ENCODE peak calls at places on chromosomes 13 and 19, in four cellular contexts. E is PC-3, Q is hepatocyte, L is OCI-LY7. H is an unnamed sample. For H3K79me2, the result is how much of the 10 kb centered on the place peaks cover.

GRCh38 chr19:41192574-41193419 is at the start of gene CYP2S1:
- DNase-seq in E (peak), L (no peak), Q (peak), H (peak)

GRCh38 chr19:5271145-5271544 is 69.5 kb downstream of the PTPRS start:
- DNase-seq in E (peak), L (no peak), Q (no peak), H (peak)

GRCh38 chr13:27551563-27551962 is 68.8 kb downstream of the LNX2 start:
- DNase-seq in E (no peak), L (no peak), Q (peak), H (no peak)

GRCh38 chr13:102128216-102128800 is 273.5 kb downstream of the FGF14 start:
- DNase-seq in E (no peak), Q (no peak), L (no peak), H (peak)

GRCh38 chr19:17333611-17334413 is 843 bp downstream of the ANO8 start:
- DNase-seq in E (peak), L (peak), Q (peak), H (peak)

GRCh38 chr13:97015661-97016350 is 21.5 kb upstream of the OXGR1 start:
- DNase-seq in E (no peak), L (peak), Q (no peak), H (peak)

GRCh38 chr19:39531834-39532232 is 819 bp downstream of the EID2B start:
- DNase-seq in E (no peak), Q (no peak), L (no peak), H (peak)

GRCh38 chr13:33717775-33718174 is 100.2 kb upstream of the RFC3 start:
- DNase-seq in E (no peak), Q (no peak), L (no peak), H (peak)

GRCh38 chr13:46507978-46508377 is 45.0 kb upstream of the LRCH1 start:
- DNase-seq in E (no peak), Q (no peak), L (no peak), H (no peak)

GRCh38 chr13:90105276-90105675 is 1242.2 kb upstream of the MIR17HG start:
- DNase-seq in Q (no peak), L (no peak), E (peak), H (peak)

GRCh38 chr19:2575734-2576481 is 100.0 kb downstream of the GADD45B start:
- DNase-seq in E (no peak), Q (peak), L (no peak), H (peak)

GRCh38 chr13:95564091-95564490 is 11.6 kb downstream of the CLDN10 start:
- DNase-seq in Q (no peak), E (no peak), L (no peak), H (no peak)

GRCh38 chr19:44875666-44876418 is 15.2 kb upstream of the TOMM40 start:
- DNase-seq in E (peak), L (no peak), Q (no peak), H (no peak)

GRCh38 chr19:49856574-49857021 is 5.6 kb downstream of the PTOV1 start:
- DNase-seq in Q (no peak), E (no peak), L (no peak), H (no peak)

GRCh38 chr13:32135655-32136054 is 104.1 kb downstream of the FRY start:
- DNase-seq in Q (no peak), E (peak), L (no peak), H (peak)

GRCh38 chr13:105603283-105603682 is 932.2 kb downstream of the EFNB2 start:
- DNase-seq in E (no peak), L (no peak), Q (no peak), H (no peak)

GRCh38 chr19:57620673-57621348 is 6.8 kb downstream of the ZNF134 start:
- DNase-seq in E (no peak), L (no peak), Q (no peak), H (peak)

GRCh38 chr13:29593605-29594297 is 1.7 kb downstream of the SLC7A1 start:
- DNase-seq in E (no peak), Q (no peak), L (peak), H (no peak)

GRCh38 chr13:98315466-98315865 is 138.4 kb upstream of the RNF113B start:
- DNase-seq in E (no peak), L (no peak), Q (no peak), H (peak)

GRCh38 chr19:35262101-35262761 is 6.5 kb upstream of the USF2 start:
- DNase-seq in L (no peak), Q (peak), E (no peak), H (no peak)

GRCh38 chr13:27182844-27183497 is 11.4 kb upstream of the USP12 start:
- DNase-seq in L (no peak), E (peak), Q (peak), H (peak)

GRCh38 chr13:38950987-38951386 is 39.6 kb downstream of the STOML3 start:
- DNase-seq in L (no peak), E (no peak), Q (no peak), H (no peak)

GRCh38 chr13:26529441-26529840 is 28.0 kb upstream of the WASF3 start:
- DNase-seq in E (peak), L (peak), Q (peak), H (peak)

GRCh38 chr13:102707465-102707864 is 12.6 kb upstream of the METTL21C start:
- DNase-seq in L (no peak), E (peak), Q (no peak), H (peak)

GRCh38 chr19:17058236-17058635 is 17.0 kb downstream of the HAUS8 start:
- DNase-seq in L (no peak), E (no peak), Q (no peak), H (peak)

GRCh38 chr13:53189162-53189561 is 160.5 kb downstream of the OLFM4 start:
- DNase-seq in L (no peak), E (no peak), Q (no peak), H (no peak)

GRCh38 chr13:73767747-73768315 is 366.4 kb downstream of the KLF12 start:
- DNase-seq in L (peak), E (peak), Q (no peak), H (no peak)

GRCh38 chr13:98752111-98752941 is at the start of gene SLC15A1:
- DNase-seq in E (no peak), Q (peak), L (no peak), H (peak)

GRCh38 chr19:13670846-13671245 is 93.5 kb upstream of the MRI1 start:
- DNase-seq in Q (no peak), E (no peak), L (no peak), H (no peak)

GRCh38 chr19:19280561-19280960 is 7.5 kb upstream of the TM6SF2 start:
- DNase-seq in E (no peak), Q (no peak), L (no peak), H (peak)

GRCh38 chr19:45878043-45878794 is 7.7 kb downstream of the IRF2BP1 start:
- DNase-seq in Q (peak), E (peak), L (no peak), H (no peak)

GRCh38 chr19:32373614-32374295 is 28.3 kb downstream of the ZNF507 start:
- DNase-seq in Q (peak), L (no peak), E (peak), H (peak)

GRCh38 chr19:47190167-47190727 is 40.8 kb downstream of the BBC3 start:
- DNase-seq in L (no peak), Q (peak), E (peak), H (peak)
- H3K79me2 ChIP-seq in L (under half), Q (under half), E (under half), H (half or more)

DNA sequence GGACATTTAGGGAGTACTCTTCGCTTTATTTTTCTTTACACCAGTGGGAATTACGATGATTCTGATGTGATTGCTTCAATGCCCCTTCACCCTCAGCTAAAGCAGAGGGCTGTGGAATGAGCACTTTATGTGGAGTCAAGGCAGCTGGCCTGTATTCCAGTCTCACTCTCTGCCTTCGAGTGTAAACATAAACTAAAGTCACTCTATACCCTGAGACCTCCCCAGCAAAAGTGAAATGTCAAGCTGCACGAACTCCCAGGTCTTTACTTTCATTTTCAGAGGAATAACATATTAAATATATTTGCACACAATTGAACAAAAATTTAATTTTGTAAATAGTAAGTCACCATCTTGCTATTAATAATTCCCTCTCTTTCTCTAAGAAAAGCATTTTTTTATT is 557.1 kb downstream of the DACH1 start:
- DNase-seq in Q (no peak), E (no peak), L (no peak), H (no peak)
- H2AFZ ChIP-seq in Q (no peak), E (peak), L (no peak), H (no peak)

GRCh38 chr13:67298297-67298696 is 68.2 kb upstream of the PCDH9 start:
- DNase-seq in Q (no peak), L (no peak), E (no peak), H (no peak)

GRCh38 chr13:67299731-67300130 is 69.6 kb upstream of the PCDH9 start:
- DNase-seq in Q (no peak), L (no peak), E (peak), H (peak)

GRCh38 chr13:67303661-67304333 is 73.7 kb upstream of the PCDH9 start:
- DNase-seq in Q (no peak), L (no peak), E (peak), H (no peak)

GRCh38 chr13:67296511-67296910 is 66.4 kb upstream of the PCDH9 start:
- DNase-seq in Q (no peak), E (peak), L (no peak), H (peak)

DNA sequence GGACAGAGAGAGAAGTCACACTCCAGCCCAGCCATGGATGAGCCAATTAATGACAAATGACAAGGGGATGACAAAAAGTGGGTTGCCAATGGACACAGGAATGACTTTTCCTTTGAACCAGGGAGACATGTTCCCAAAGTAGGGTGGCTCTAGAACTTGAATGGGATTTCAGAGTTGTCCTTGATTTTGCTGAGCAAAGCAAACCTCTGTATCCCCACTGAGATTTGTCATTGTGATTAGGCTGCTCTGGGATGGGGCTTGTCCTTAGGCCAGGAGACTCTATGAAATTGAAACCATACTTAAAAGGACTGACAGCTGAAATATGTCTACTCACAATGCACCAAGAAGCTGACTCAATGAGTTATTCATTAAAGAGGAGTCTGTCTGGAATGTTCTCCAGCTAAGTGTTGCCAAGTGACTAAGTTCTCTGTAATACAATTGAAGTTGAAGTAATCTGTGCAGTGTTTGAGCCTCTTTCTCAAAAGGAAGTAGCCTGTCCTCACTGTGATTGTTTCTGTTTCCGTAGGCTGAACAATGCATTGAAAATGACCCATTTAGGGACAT is 69.0 kb upstream of the PCDH9 start:
- DNase-seq in L (no peak), Q (no peak), E (peak), H (peak)
- TF ChIP-seq EZH2phosphoT487 in L (no peak), Q (no peak), E (no peak), H (no peak)

DNA sequence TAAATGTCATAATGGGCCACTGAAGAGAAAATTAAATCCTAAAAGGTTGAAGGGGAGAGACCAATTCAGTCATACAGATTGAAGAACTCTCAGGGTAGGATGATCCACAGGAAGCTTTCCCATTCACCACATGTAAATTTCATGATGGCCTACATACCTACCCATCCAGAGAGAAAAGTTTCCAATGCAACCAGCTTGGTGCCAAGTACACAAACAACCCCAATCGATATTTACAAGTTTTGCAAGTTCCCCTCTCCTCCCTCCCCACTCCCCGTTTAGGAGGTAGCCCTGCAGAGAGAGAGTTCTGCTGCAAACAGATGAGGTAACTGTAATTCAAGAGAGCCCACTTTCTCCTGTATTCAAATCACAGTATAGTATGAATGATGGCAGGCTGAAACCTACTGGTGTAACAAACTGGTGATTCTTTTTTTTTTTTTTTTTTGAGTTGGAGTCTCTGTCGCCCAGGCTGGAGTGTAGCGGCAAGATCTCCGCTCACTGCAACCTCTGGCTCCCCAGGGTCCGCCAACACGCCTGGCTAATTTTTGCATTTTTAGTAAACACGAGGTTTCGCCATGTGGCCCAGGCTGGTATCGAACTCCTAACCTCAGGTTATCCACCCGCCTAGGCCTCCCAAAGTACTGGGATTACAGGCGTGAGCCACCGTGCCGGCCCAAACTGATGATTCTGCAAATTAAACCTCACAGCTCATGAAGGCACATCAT is 14.4 kb downstream of the FOXO1 start:
- DNase-seq in E (no peak), Q (no peak), L (peak), H (no peak)
- H3K79me2 ChIP-seq in E (under half), Q (half or more), L (half or more), H (under half)

DNA sequence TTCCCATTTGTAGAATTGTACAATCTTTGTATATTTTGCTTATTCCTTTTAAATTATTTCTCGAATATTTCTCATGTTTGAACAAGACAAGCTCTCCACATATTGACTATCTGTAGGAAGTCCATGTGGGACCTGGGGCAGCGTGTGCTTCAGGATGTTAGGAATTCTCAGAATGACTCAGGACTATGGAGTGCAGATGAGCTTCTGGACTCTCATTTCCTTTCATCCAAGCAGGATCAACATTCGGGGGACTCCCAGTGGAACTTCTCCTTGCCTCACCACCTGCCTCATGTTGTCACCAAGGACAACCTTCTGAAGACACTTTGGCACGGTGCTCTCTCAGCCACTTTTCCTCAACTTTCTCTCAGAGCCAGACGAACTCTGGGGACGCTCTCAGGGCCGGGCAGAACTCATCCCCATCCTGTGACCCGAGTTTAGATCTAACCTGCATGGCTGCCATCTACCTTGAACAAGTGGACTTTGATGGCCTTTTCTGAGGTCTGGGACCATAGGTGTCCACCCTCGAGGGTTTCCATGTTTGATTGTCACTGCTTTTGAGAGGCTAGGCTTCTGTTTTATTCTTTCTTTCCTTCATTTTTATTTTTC is 441.7 kb downstream of the IRS2 start:
- DNase-seq in Q (no peak), E (peak), L (no peak), H (peak)
- H2AFZ ChIP-seq in Q (no peak), E (no peak), L (no peak), H (peak)

DNA sequence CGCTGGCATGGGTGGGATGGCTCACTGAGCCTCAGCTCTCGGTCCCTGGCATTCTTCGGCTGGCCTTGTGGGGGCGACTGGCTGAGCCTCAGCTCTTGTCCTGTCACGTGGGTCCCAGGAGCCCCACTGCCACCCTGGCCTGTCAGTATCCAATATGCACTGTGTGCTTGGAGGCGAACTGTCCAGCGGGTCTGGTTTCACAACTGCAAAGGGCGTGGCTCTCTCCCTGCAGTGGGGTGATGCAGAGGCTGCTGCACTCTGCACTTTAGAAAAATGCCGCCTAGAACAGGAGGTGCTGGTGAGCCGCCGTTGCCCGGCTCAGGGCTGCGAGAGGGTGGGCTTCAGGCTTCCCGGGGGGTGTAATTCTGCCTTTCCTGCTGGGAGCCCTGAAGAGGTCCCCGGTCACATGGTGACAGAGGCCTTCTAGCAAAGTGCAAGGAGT is 17.0 kb upstream of the TMEM255B start:
- DNase-seq in E (peak), Q (peak), L (no peak), H (peak)
- TF ChIP-seq EZH2phosphoT487 in E (no peak), Q (no peak), L (no peak), H (no peak)

DNA sequence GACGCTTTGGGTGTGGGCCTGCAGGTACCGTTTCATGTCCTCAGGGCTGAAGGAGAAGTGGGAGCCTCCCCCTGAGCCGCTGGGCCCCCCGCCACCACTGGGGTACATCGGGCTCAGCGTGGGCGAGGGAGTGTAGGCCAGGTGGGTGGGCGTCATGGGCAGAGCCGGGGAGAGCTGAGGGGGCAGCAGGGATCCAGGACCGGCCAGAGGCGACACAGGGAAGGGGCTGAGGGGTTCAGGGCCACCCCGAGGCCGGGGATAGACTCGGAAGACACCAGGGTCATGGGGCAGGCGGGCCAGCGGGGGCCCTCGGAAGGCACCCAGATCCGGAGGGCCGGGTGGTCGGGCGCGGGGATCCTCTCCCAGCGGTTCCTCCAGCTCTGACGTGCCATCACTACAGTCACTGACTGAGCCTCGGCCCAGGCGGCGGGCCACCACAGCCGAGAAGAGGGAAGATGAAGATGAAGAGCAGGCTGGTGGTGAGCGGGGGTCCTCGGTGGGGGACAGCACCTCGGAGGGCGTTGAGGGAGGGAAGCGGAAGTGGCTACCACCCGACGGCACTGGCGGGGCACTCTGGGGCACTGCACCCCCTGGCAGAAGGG is 5.7 kb downstream of the ERF start:
- DNase-seq in E (no peak), L (no peak), Q (no peak), H (no peak)
- H3K79me2 ChIP-seq in E (under half), L (under half), Q (half or more), H (half or more)

GRCh38 chr19:10478903-10479384 is 24.2 kb downstream of the KEAP1 start:
- DNase-seq in L (peak), E (peak), Q (peak), H (peak)
- H2AFZ ChIP-seq in L (no peak), E (no peak), Q (no peak), H (peak)

DNA sequence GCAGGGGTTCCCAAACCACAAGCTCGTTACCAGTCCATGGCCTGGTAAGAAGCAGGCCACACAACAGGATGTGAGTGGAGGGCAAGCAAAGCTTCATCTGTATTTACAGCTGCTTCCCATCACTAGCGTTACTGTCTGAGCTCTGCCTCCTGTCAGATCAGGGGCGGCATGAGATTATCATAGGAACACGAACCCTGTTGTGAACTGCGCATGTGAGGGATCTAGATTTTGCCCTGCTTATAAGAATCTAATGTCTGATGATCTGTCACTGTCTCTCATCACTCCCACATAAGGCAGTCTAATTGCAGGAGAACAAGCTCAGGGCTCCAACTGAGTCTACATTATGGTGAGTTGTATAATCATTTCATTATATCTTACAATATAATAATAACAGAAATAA is 677.4 kb upstream of the SLITRK6 start:
- DNase-seq in L (no peak), Q (no peak), E (no peak), H (no peak)
- TF ChIP-seq EZH2phosphoT487 in L (no peak), Q (no peak), E (no peak), H (no peak)

H was measured in GM23248.